ENCODE peak calls at places on chromosome 1, in nine cellular contexts. F is foreskin fibroblast, L is progenitor cell of endocrine pancreas, B is AG04450, Z is HCT116, P is GM23338, W is pancreas, K is H9, R is left lung. M is an unnamed sample.

GRCh38 chr1:171310661-171311087 is 3.3 kb upstream of the FMO4 start:
- DNase-seq in F (peak; percentile 14), L (no peak), B (no peak), Z (no peak), P (peak; percentile 51), W (no peak), K (no peak), R (no peak), M (no peak)

GRCh38 chr1:210292276-210292851 is 36.3 kb upstream of the HHAT start:
- DNase-seq in F (peak; percentile 81), L (peak; percentile 76), B (no peak), Z (peak; percentile 26), P (peak; percentile 91), W (peak; percentile 92), K (peak; percentile 89), R (peak; percentile 80), M (peak; percentile 59)

GRCh38 chr1:198607714-198608113 is 31.1 kb upstream of the PTPRC start:
- DNase-seq in F (no peak), L (no peak), B (no peak), Z (no peak), P (no peak), W (no peak), K (no peak), R (no peak), M (no peak)

GRCh38 chr1:223031690-223032601 is 111.1 kb downstream of the TLR5 start:
- DNase-seq in F (peak; percentile 58), L (no peak), B (no peak), Z (no peak), P (no peak), W (no peak), K (peak; percentile 41), R (no peak), M (no peak)

GRCh38 chr1:1040004-1040991 is 20.4 kb downstream of the AGRN start:
- DNase-seq in F (peak; percentile 90), L (peak; percentile 57), B (peak; percentile 66), Z (peak; percentile 61), P (peak; percentile 93), W (no peak), K (peak; percentile 93), R (peak; percentile 69), M (peak; percentile 85)

GRCh38 chr1:223820976-223821375 is 24.8 kb downstream of the TP53BP2 start:
- DNase-seq in F (no peak), L (no peak), B (no peak), Z (no peak), P (no peak), W (no peak), K (no peak), R (no peak), M (no peak)

GRCh38 chr1:231702804-231703203 is 76.2 kb downstream of the DISC1 start:
- DNase-seq in F (peak; percentile 62), L (no peak), B (peak; percentile 18), Z (no peak), P (no peak), W (no peak), K (no peak), R (no peak), M (no peak)

GRCh38 chr1:19688041-19688842 is 23.6 kb downstream of the HTR6 start:
- DNase-seq in F (no peak), L (no peak), B (no peak), Z (no peak), P (no peak), W (no peak), K (no peak), R (no peak), M (no peak)

GRCh38 chr1:20988030-20988825 is 188.5 kb downstream of the EIF4G3 start:
- DNase-seq in F (peak; percentile 41), L (no peak), B (no peak), Z (no peak), P (no peak), W (no peak), K (no peak), R (no peak), M (no peak)

GRCh38 chr1:207461649-207462048 is 7.5 kb downstream of the CR2 start:
- DNase-seq in F (no peak), L (no peak), B (no peak), Z (no peak), P (no peak), W (no peak), K (no peak), R (no peak), M (no peak)

DNA sequence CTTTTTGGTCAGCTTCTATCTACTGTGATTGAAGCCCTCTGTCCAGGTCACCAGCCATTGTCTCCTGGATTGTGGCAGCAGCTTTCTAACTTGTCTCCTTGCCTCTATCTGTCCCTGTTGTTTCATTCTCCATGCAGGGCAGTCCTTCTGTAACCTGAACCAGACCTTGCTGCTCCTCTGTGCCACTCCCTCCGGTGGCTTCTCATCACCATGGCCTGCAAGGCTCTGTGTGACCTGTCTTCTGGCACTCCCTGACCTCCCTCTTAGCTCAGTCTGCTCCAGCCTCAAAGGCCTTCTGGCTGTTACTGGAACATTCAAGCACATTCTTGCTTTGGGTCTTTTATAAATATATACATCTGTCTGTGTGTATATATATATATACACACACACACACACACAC is 21.0 kb upstream of the JUN start:
- DNase-seq in F (no peak), L (no peak), B (no peak), Z (no peak), P (peak; percentile 29), W (no peak), K (peak; percentile 43), R (no peak), M (no peak)
- TF ChIP-seq CTCF in F (no peak), L (no peak), B (no peak), Z (peak; percentile 2), P (no peak), W (no peak), K (no peak), R (no peak), M (no peak)

GRCh38 chr1:164598719-164599118 is 39.7 kb downstream of the PBX1 start:
- DNase-seq in F (no peak), L (no peak), B (no peak), Z (no peak), P (no peak), W (no peak), K (no peak), R (no peak), M (no peak)
- TF ChIP-seq CTCF in F (no peak), L (no peak), B (no peak), Z (no peak), P (no peak), W (no peak), K (no peak), R (no peak), M (no peak)

DNA sequence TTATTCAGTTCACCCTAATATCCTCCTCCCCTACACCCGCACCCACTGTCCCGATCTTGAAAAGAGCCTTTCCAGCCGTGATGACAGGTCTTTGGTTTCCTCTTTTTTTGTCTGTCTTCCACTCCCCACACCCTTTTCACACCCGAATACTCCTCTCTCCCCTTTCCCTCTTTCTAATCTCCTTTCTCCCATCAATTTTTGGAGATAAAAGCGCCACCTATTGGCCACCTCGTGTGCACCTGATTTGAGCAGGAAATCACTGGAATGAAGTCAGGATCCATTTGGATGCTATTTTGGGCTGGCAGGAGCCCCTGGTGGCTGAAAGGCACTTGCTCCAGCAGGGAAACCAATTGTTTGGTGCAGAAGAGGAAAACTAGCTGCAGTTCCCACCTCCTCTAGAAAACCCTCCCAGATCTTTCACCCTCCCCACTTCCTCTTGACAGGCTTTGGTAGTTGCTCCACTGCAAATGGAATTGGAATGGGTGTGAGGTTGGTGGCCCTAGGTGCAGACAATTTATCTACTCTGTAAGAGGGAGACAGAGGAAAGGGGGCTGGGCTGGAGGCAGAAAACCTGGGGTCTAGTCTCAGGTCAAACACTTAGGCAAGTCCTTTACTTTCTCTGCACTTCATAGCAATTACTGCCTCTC is 8.4 kb downstream of the FOXE3 start:
- DNase-seq in F (peak; percentile 82), L (no peak), B (no peak), Z (peak; percentile 63), P (peak; percentile 95), W (no peak), K (peak; percentile 87), R (no peak), M (peak; percentile 58)
- TF ChIP-seq CTCF in F (peak; percentile 90), L (peak; percentile 81), B (peak; percentile 91), Z (peak; percentile 91), P (peak; percentile 99), W (peak; percentile 48), K (peak; percentile 95), R (peak; percentile 61), M (peak; percentile 86)

GRCh38 chr1:51566260-51566659 is 47.2 kb upstream of the EPS15 start:
- DNase-seq in F (no peak), L (no peak), B (no peak), Z (no peak), P (no peak), W (no peak), K (no peak), R (no peak), M (no peak)
- TF ChIP-seq CTCF in F (no peak), L (no peak), B (no peak), Z (no peak), P (peak; percentile 9), W (no peak), K (no peak), R (no peak), M (no peak)

DNA sequence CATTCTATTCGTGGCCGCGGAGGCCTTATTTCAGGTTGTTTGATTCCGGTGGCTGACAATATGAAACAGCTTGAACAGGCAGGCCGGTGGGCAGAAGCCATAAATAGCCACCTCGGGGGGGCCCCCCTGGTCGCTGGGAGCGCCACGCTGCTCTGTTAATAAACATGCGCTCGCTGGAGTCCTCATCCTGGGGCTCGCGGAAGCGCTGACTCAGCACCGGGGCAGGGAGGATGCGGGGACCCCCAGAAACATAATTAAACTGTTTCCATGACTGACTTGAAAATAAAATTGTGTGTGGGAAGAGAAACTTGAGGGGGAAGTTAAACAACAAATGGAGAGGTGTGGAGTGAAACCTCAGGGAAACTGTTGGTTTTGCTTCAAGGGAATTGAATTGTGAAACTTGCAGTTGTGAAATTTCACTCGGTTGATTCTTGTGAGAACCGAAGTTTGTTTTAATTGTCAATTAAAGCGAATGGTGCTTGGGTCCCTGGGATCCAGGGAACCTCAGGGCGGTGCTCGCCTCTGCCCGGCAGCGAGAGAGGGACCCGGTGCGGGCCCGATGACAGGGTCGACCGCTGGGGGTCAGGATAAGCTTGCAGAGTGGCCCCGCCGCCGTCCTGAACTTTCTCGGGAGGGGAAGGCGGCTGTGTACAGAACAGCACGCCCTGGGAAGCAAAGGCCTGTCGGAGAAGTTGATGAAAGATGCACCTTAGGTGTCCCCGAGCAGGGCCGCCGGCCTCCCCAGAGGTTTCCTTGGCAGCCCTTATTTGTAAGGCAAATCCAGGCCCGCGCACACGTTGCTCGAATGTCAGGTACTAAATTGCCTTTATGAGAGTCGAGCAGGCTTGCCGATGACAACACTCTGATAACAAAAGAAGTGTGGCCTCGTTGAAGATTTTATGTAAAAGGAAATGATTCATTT is 176.9 kb upstream of the LMO4 start:
- DNase-seq in F (no peak), L (peak; percentile 53), B (peak; percentile 20), Z (no peak), P (peak; percentile 90), W (peak; percentile 60), K (peak; percentile 85), R (peak; percentile 80), M (peak; percentile 81)
- TF ChIP-seq CTCF in F (no peak), L (peak; percentile 75), B (peak; percentile 50), Z (no peak), P (peak; percentile 62), W (no peak), K (peak; percentile 84), R (peak; percentile 20), M (peak; percentile 12)

DNA sequence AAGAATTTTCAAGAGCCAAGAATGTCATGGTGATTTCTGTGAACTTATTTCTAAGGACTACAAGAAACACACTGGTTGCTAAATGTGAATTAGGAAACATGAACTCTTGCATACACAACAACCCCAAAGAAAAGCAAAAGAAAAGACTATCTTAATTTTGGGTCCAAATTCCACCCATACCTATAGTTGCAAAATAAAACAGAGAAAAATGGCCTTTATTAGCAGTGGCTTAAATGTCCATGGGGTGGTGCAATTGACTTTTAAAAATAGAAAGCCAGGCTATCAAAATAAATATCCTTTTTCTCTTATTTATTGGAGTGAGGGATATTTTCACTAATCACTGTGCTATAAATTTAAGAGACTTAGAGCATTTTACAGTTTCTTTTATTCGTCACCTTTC is 80.9 kb upstream of the DPYD start:
- DNase-seq in F (peak; percentile 38), L (no peak), B (no peak), Z (no peak), P (peak; percentile 6), W (no peak), K (no peak), R (no peak), M (no peak)
- TF ChIP-seq CTCF in F (peak; percentile 28), L (no peak), B (peak; percentile 43), Z (peak; percentile 17), P (peak; percentile 49), W (no peak), K (peak; percentile 32), R (no peak), M (no peak)